ENCODE peak calls at places on chromosome 20, in six cellular contexts. One of them, this sample, is unnamed.
A peak's percentile ranks its signal among the peaks of the same experiment; 100 is the strongest.

GRCh38 chr20:29408034-29408695 is 1849.3 kb upstream of the DEFB115 start:
- DNase-seq in MV-4-11: no peak
- DNase-seq in GM13977: peak; percentile 16
- DNase-seq in A549: no peak
- DNase-seq in left colon: no peak
- DNase-seq in endothelial cell: no peak
- DNase-seq in this sample: no peak

GRCh38 chr20:41627001-41627400 is 8.8 kb upstream of the CHD6 start:
- DNase-seq in MV-4-11: no peak
- DNase-seq in GM13977: no peak
- DNase-seq in A549: no peak
- DNase-seq in left colon: no peak
- DNase-seq in endothelial cell: no peak
- DNase-seq in this sample: no peak

GRCh38 chr20:44324343-44324742 is 12.5 kb upstream of the R3HDML start:
- DNase-seq in MV-4-11: no peak
- DNase-seq in GM13977: no peak
- DNase-seq in A549: no peak
- DNase-seq in left colon: peak; percentile 67
- DNase-seq in endothelial cell: no peak
- DNase-seq in this sample: no peak

GRCh38 chr20:6768228-6769185 is 1.0 kb downstream of the BMP2 start:
- DNase-seq in MV-4-11: no peak
- DNase-seq in GM13977: peak; percentile 17
- DNase-seq in A549: no peak
- DNase-seq in left colon: peak; percentile 50
- DNase-seq in endothelial cell: peak; percentile 35
- DNase-seq in this sample: peak; percentile 78

GRCh38 chr20:39893013-39893685 is 795.9 kb downstream of the MAFB start:
- DNase-seq in MV-4-11: no peak
- DNase-seq in GM13977: no peak
- DNase-seq in A549: no peak
- DNase-seq in left colon: no peak
- DNase-seq in endothelial cell: no peak
- DNase-seq in this sample: no peak

GRCh38 chr20:44471481-44471882 is 4.2 kb upstream of the TTPAL start:
- DNase-seq in MV-4-11: no peak
- DNase-seq in GM13977: no peak
- DNase-seq in A549: no peak
- DNase-seq in left colon: no peak
- DNase-seq in endothelial cell: no peak
- DNase-seq in this sample: peak; percentile 25

GRCh38 chr20:732727-733126 is 35.6 kb downstream of the SLC52A3 start:
- DNase-seq in MV-4-11: no peak
- DNase-seq in GM13977: no peak
- DNase-seq in A549: no peak
- DNase-seq in left colon: no peak
- DNase-seq in endothelial cell: no peak
- DNase-seq in this sample: no peak

GRCh38 chr20:46544576-46544975 is 5.9 kb downstream of the OCSTAMP start:
- DNase-seq in MV-4-11: peak; percentile 78
- DNase-seq in GM13977: no peak
- DNase-seq in A549: no peak
- DNase-seq in left colon: no peak
- DNase-seq in endothelial cell: no peak
- DNase-seq in this sample: peak; percentile 64

GRCh38 chr20:35135867-35136586 is 11.1 kb downstream of the EDEM2 start:
- DNase-seq in MV-4-11: peak; percentile 39
- DNase-seq in GM13977: no peak
- DNase-seq in A549: no peak
- DNase-seq in left colon: no peak
- DNase-seq in endothelial cell: no peak
- DNase-seq in this sample: peak; percentile 22

GRCh38 chr20:46243707-46244628 is 64.3 kb downstream of the CDH22 start:
- DNase-seq in MV-4-11: no peak
- DNase-seq in GM13977: no peak
- DNase-seq in A549: no peak
- DNase-seq in left colon: no peak
- DNase-seq in endothelial cell: no peak
- DNase-seq in this sample: peak; percentile 46

GRCh38 chr20:47857142-47857993 is 72.1 kb upstream of the SULF2 start:
- DNase-seq in MV-4-11: peak; percentile 7
- DNase-seq in GM13977: peak; percentile 67
- DNase-seq in A549: no peak
- DNase-seq in left colon: no peak
- DNase-seq in endothelial cell: no peak
- DNase-seq in this sample: peak; percentile 75

GRCh38 chr20:46229478-46229877 is 78.8 kb downstream of the CDH22 start:
- DNase-seq in MV-4-11: no peak
- DNase-seq in GM13977: no peak
- DNase-seq in A549: no peak
- DNase-seq in left colon: no peak
- DNase-seq in endothelial cell: no peak
- DNase-seq in this sample: peak; percentile 43

GRCh38 chr20:54065601-54066038 is 4.8 kb downstream of the BCAS1 start:
- DNase-seq in MV-4-11: no peak
- DNase-seq in GM13977: no peak
- DNase-seq in A549: no peak
- DNase-seq in left colon: no peak
- DNase-seq in endothelial cell: no peak
- DNase-seq in this sample: no peak

GRCh38 chr20:50434653-50435396 is 75.4 kb upstream of the PTPN1 start:
- DNase-seq in MV-4-11: peak; percentile 59
- DNase-seq in GM13977: no peak
- DNase-seq in A549: no peak
- DNase-seq in left colon: no peak
- DNase-seq in endothelial cell: no peak
- DNase-seq in this sample: peak; percentile 80

GRCh38 chr20:20786428-20786827 is 74.0 kb upstream of the RALGAPA2 start:
- DNase-seq in MV-4-11: peak; percentile 94
- DNase-seq in GM13977: no peak
- DNase-seq in A549: no peak
- DNase-seq in left colon: no peak
- DNase-seq in endothelial cell: no peak
- DNase-seq in this sample: peak; percentile 72

GRCh38 chr20:36317675-36318074 is 11.5 kb downstream of the DLGAP4 start:
- DNase-seq in MV-4-11: no peak
- DNase-seq in GM13977: no peak
- DNase-seq in A549: no peak
- DNase-seq in left colon: no peak
- DNase-seq in endothelial cell: no peak
- DNase-seq in this sample: no peak

GRCh38 chr20:17807670-17808069 is 107.9 kb downstream of the BANF2 start:
- DNase-seq in MV-4-11: no peak
- DNase-seq in GM13977: no peak
- DNase-seq in A549: no peak
- DNase-seq in left colon: no peak
- DNase-seq in endothelial cell: no peak
- DNase-seq in this sample: no peak

GRCh38 chr20:60903325-60903958 is 348.6 kb upstream of the CDH4 start:
- DNase-seq in MV-4-11: no peak
- DNase-seq in GM13977: no peak
- DNase-seq in A549: no peak
- DNase-seq in left colon: no peak
- DNase-seq in endothelial cell: no peak
- DNase-seq in this sample: no peak

GRCh38 chr20:41733151-41733550 is 115.0 kb upstream of the CHD6 start:
- DNase-seq in MV-4-11: peak; percentile 69
- DNase-seq in GM13977: no peak
- DNase-seq in A549: no peak
- DNase-seq in left colon: no peak
- DNase-seq in endothelial cell: no peak
- DNase-seq in this sample: peak; percentile 16

GRCh38 chr20:45012682-45013302 is 46.5 kb downstream of the STK4 start:
- DNase-seq in MV-4-11: no peak
- DNase-seq in GM13977: no peak
- DNase-seq in A549: no peak
- DNase-seq in left colon: no peak
- DNase-seq in endothelial cell: no peak
- DNase-seq in this sample: no peak

GRCh38 chr20:2606507-2607006 is 45.9 kb upstream of the NOP56 start:
- DNase-seq in MV-4-11: no peak
- DNase-seq in GM13977: no peak
- DNase-seq in A549: no peak
- DNase-seq in left colon: no peak
- DNase-seq in endothelial cell: no peak
- DNase-seq in this sample: no peak

GRCh38 chr20:63312690-63313348 is 19.8 kb downstream of the COL20A1 start:
- DNase-seq in MV-4-11: no peak
- DNase-seq in GM13977: no peak
- DNase-seq in A549: no peak
- DNase-seq in left colon: no peak
- DNase-seq in endothelial cell: no peak
- DNase-seq in this sample: no peak